ENCODE peak calls at places on chromosomes 5 and 9, in seven cellular contexts. T, X, C, Q, K, Y and U are unnamed samples. For H3K4me1, the result is how much of the 10 kb centered on the place peaks cover.

GRCh38 chr5:41831155-41831554 is 39.1 kb downstream of the OXCT1 start:
- DNase-seq in T (no peak), X (no peak), C (no peak), Q (no peak), K (no peak), Y (no peak), U (no peak)

GRCh38 chr5:143014017-143014651 is 244.0 kb downstream of the ARHGAP26 start:
- DNase-seq in T (no peak), X (no peak), C (peak), Q (no peak), K (no peak), Y (no peak), U (no peak)

GRCh38 chr5:127254729-127255284 is 35.8 kb upstream of the MEGF10 start:
- DNase-seq in T (no peak), X (no peak), C (no peak), Q (no peak), K (no peak), Y (no peak), U (no peak)

GRCh38 chr5:38913714-38914113 is 67.9 kb downstream of the OSMR start:
- DNase-seq in T (no peak), X (no peak), C (no peak), Q (no peak), K (no peak), Y (no peak), U (no peak)

GRCh38 chr9:129405089-129405830 is 215.6 kb downstream of the C9orf50 start:
- DNase-seq in T (no peak), X (no peak), C (peak), Q (no peak), K (peak), Y (no peak), U (no peak)

GRCh38 chr9:75658301-75658919 is 232.1 kb upstream of the PCSK5 start:
- DNase-seq in T (no peak), X (no peak), C (no peak), Q (no peak), K (no peak), Y (no peak), U (no peak)

GRCh38 chr5:168006473-168007130 is 284.8 kb upstream of the WWC1 start:
- DNase-seq in T (no peak), X (no peak), C (no peak), Q (no peak), K (peak), Y (peak), U (no peak)

GRCh38 chr5:72464071-72464470 is 43.1 kb downstream of the ZNF366 start:
- DNase-seq in T (no peak), X (no peak), C (no peak), Q (no peak), K (no peak), Y (no peak), U (no peak)

GRCh38 chr9:107190031-107190935 is 92.8 kb upstream of the RAD23B start:
- DNase-seq in T (no peak), X (no peak), C (no peak), Q (no peak), K (no peak), Y (no peak), U (no peak)

GRCh38 chr5:78611161-78611605 is 37.4 kb downstream of the LHFPL2 start:
- DNase-seq in T (no peak), X (no peak), C (no peak), Q (no peak), K (no peak), Y (no peak), U (no peak)

GRCh38 chr5:19767987-19768386 is 220.0 kb downstream of the CDH18 start:
- DNase-seq in T (no peak), X (no peak), C (no peak), Q (no peak), K (no peak), Y (no peak), U (no peak)

GRCh38 chr5:163269624-163270023 is 167.8 kb upstream of the CCNG1 start:
- DNase-seq in T (no peak), X (no peak), C (no peak), Q (no peak), K (no peak), Y (no peak), U (no peak)

GRCh38 chr5:134510970-134511795 is 14.3 kb upstream of the JADE2 start:
- DNase-seq in T (no peak), X (no peak), C (no peak), Q (no peak), K (no peak), Y (no peak), U (no peak)

GRCh38 chr9:94630833-94631232 is 8.5 kb downstream of the FBP1 start:
- DNase-seq in T (no peak), X (no peak), C (no peak), Q (peak), K (no peak), Y (no peak), U (no peak)

GRCh38 chr5:139277171-139277570 is 16.4 kb upstream of the MATR3 start:
- DNase-seq in T (no peak), X (no peak), C (no peak), Q (no peak), K (no peak), Y (no peak), U (no peak)

GRCh38 chr5:33299621-33300208 is 141.1 kb upstream of the TARS1 start:
- DNase-seq in T (no peak), X (no peak), C (no peak), Q (no peak), K (no peak), Y (no peak), U (no peak)

GRCh38 chr5:104375345-104375744 is 812.8 kb upstream of the NUDT12 start:
- DNase-seq in T (no peak), X (no peak), C (no peak), Q (no peak), K (no peak), Y (no peak), U (no peak)

DNA sequence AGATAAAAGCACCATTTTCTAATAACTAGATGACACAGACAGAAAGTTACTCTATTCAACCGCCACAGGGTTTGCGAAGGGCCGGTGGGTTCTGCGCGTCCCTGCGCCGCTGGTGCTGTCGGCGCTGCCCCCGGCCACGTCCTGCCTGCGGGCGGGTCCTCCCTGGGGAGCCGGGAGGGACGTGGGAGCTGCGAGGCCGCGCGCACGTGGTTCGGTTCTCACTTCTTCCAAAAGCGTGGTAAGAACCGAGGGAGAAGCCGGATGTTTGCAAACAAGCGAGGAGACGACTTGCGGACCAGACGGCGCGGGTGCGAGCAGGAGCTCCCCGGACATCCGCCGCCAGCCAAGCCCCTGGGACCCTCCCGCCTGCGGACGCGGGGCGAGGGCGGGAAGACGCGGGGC is 12.5 kb downstream of the BTNL9 start:
- DNase-seq in T (peak), X (no peak), C (no peak), Q (no peak), K (no peak), Y (peak), U (no peak)
- H3K4me1 ChIP-seq in T (under half), X (under half), C (under half), Q (under half), K (under half), Y (under half), U (under half)

GRCh38 chr9:3735251-3735650 is 209.4 kb upstream of the RFX3 start:
- DNase-seq in T (no peak), X (no peak), C (no peak), Q (no peak), K (no peak), Y (no peak), U (no peak)

GRCh38 chr9:3736186-3736585 is 210.4 kb upstream of the RFX3 start:
- DNase-seq in T (no peak), X (no peak), C (no peak), Q (no peak), K (no peak), Y (no peak), U (no peak)

GRCh38 chr9:3732077-3733038 is 206.6 kb upstream of the RFX3 start:
- DNase-seq in T (no peak), X (peak), C (no peak), Q (peak), K (peak), Y (peak), U (peak)

GRCh38 chr9:3730527-3730926 is 204.7 kb upstream of the RFX3 start:
- DNase-seq in T (no peak), X (peak), C (no peak), Q (no peak), K (no peak), Y (no peak), U (no peak)

DNA sequence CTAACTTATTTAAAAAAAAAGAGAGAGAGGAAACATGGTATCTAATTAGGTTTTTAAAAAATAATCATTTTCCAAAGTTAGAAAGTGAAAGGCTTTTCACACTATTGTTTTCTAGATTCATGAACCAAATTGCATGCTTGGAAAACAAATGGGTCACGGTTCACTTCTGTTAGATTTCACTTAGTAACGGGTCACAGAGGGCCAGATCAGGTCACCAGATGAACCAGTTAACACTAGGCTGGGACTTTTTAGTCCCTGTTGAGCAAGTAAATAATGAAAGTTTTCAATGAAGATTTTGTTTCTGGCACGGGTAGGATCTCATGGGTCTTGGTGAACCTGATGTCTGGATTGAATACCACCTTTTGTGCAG is 207.2 kb upstream of the RFX3 start:
- DNase-seq in T (no peak), X (no peak), C (no peak), Q (no peak), K (no peak), Y (no peak), U (no peak)
- H3K4me3 ChIP-seq in T (no peak), X (no peak), C (no peak), Q (no peak), K (no peak), Y (no peak), U (no peak)

DNA sequence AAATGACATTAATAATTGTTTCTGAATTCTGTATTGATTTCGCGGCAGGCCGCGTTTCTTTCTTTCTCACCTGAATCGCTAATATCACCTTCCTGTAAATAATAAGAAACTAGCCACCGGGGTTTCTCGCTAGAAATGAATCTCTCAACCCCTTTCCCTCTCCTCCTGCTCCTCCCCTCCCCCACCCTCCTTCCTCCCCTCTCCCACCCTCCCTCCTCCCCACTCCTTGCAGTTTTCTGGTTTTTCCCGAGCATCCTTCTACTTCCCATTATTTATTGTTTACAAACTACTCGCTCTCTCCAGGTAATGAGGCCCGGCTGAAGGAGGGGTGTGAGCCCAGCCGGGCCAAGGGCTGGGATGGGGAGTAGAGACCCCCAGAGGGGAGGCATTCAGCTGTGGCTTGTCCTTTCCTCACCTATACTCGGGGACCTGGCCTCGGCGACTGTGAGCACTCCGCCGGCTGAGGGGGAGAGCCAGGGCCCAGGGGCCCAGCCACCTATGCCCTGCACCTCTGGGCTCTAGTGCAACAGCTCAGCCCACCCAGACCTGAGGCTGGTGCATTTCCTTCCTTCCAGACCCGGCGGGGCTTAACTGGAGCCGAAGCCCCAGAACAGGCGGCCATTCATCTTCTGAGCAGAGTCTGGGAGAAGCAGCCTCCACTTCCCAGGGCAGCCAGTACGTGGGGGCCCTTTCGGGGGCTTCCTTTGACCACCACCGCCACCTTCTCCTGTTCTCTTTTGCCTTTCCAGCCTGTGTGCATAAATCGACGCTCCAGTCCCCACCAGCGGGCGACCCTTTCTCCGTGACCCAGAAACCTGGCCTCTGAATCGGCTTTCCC is 2.1 kb upstream of the IRX4 start:
- DNase-seq in T (no peak), X (no peak), C (peak), Q (no peak), K (no peak), Y (no peak), U (no peak)
- H3K4me1 ChIP-seq in T (under half), X (under half), C (under half), Q (under half), K (under half), Y (under half), U (under half)

GRCh38 chr5:89380635-89381034 is 497.7 kb upstream of the MEF2C start:
- DNase-seq in T (no peak), X (no peak), C (no peak), Q (no peak), K (no peak), Y (no peak), U (no peak)

GRCh38 chr5:89388872-89389271 is 505.9 kb upstream of the MEF2C start:
- DNase-seq in T (no peak), X (no peak), C (no peak), Q (no peak), K (no peak), Y (no peak), U (no peak)

GRCh38 chr5:89384391-89384790 is 501.4 kb upstream of the MEF2C start:
- DNase-seq in T (no peak), X (no peak), C (no peak), Q (no peak), K (no peak), Y (no peak), U (no peak)
- H3K4me3 ChIP-seq in T (no peak), X (no peak), C (no peak), Q (no peak), K (no peak), Y (no peak), U (no peak)

DNA sequence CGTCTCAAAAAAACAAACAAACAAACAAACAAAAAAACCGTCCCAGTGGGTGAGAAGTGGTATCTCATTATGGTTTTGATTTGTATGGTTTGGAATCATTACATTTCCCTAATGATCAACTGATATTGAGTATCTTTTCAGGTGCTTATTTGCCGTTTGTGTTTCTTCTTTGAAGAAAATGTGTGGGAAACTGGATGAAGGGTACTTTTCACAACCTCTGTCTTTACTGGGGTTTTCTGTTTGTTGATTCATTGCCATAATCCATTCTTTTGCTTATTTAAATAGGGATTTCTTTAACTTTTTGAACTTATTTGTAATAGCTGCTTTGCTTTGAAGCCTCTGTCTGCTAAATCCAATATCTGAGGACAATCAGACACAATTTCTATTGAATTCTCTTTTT is 9.2 kb upstream of the BICD2 start:
- DNase-seq in T (no peak), X (no peak), C (no peak), Q (no peak), K (no peak), Y (no peak), U (no peak)
- H3K4me1 ChIP-seq in T (under half), X (under half), C (under half), Q (under half), K (under half), Y (under half), U (under half)

GRCh38 chr9:38062498-38063362 is 6.3 kb downstream of the SHB start:
- DNase-seq in T (no peak), X (no peak), C (no peak), Q (no peak), K (no peak), Y (no peak), U (no peak)
- H3K4me3 ChIP-seq in T (no peak), X (no peak), C (no peak), Q (no peak), K (no peak), Y (no peak), U (no peak)